ENCODE peak calls at places on chromosomes 16 and 17, in nine cellular contexts. One of them, this sample, is unnamed.

GRCh38 chr17:82950525-82951102 is 110.8 kb upstream of the ZNF750 start:
- DNase-seq in NB4: no peak
- DNase-seq in bronchial epithelial cell: no peak
- DNase-seq in retinal pigment epithelial cell: no peak
- DNase-seq in mucosa of descending colon: no peak
- DNase-seq in AG09309: no peak
- DNase-seq in lower leg skin: peak; percentile 25
- DNase-seq in AG04450: no peak
- DNase-seq in spleen: no peak
- DNase-seq in this sample: no peak

GRCh38 chr16:2856061-2856670 is 1.8 kb downstream of the PRSS22 start:
- DNase-seq in AG04450: no peak
- DNase-seq in AG09309: no peak
- DNase-seq in lower leg skin: no peak
- DNase-seq in spleen: peak; percentile 56
- DNase-seq in retinal pigment epithelial cell: no peak
- DNase-seq in mucosa of descending colon: peak; percentile 62
- DNase-seq in bronchial epithelial cell: no peak
- DNase-seq in NB4: no peak
- DNase-seq in this sample: no peak

GRCh38 chr16:85563515-85564276 is 49.4 kb upstream of the GSE1 start:
- DNase-seq in retinal pigment epithelial cell: no peak
- DNase-seq in AG09309: no peak
- DNase-seq in lower leg skin: peak; percentile 96
- DNase-seq in NB4: no peak
- DNase-seq in AG04450: no peak
- DNase-seq in bronchial epithelial cell: no peak
- DNase-seq in mucosa of descending colon: peak; percentile 91
- DNase-seq in spleen: peak; percentile 88
- DNase-seq in this sample: peak; percentile 62

GRCh38 chr16:68884867-68885266 is 41.5 kb downstream of the TANGO6 start:
- DNase-seq in lower leg skin: no peak
- DNase-seq in mucosa of descending colon: no peak
- DNase-seq in spleen: no peak
- DNase-seq in retinal pigment epithelial cell: no peak
- DNase-seq in NB4: no peak
- DNase-seq in bronchial epithelial cell: no peak
- DNase-seq in AG09309: no peak
- DNase-seq in AG04450: no peak
- DNase-seq in this sample: peak; percentile 24

GRCh38 chr17:12053552-12053951 is 32.9 kb downstream of the MAP2K4 start:
- DNase-seq in lower leg skin: no peak
- DNase-seq in bronchial epithelial cell: no peak
- DNase-seq in AG09309: no peak
- DNase-seq in mucosa of descending colon: no peak
- DNase-seq in AG04450: no peak
- DNase-seq in spleen: no peak
- DNase-seq in NB4: no peak
- DNase-seq in retinal pigment epithelial cell: no peak
- DNase-seq in this sample: no peak

GRCh38 chr17:64507418-64507766 is 615 bp downstream of the CEP95 start:
- DNase-seq in lower leg skin: no peak
- DNase-seq in bronchial epithelial cell: peak; percentile 69
- DNase-seq in AG04450: no peak
- DNase-seq in AG09309: peak; percentile 43
- DNase-seq in spleen: no peak
- DNase-seq in mucosa of descending colon: no peak
- DNase-seq in NB4: peak; percentile 80
- DNase-seq in retinal pigment epithelial cell: peak; percentile 63
- DNase-seq in this sample: peak; percentile 81

GRCh38 chr16:64977211-64977920 is 144.5 kb downstream of the CDH11 start:
- DNase-seq in mucosa of descending colon: no peak
- DNase-seq in AG04450: no peak
- DNase-seq in retinal pigment epithelial cell: no peak
- DNase-seq in lower leg skin: no peak
- DNase-seq in AG09309: no peak
- DNase-seq in spleen: no peak
- DNase-seq in bronchial epithelial cell: no peak
- DNase-seq in NB4: no peak
- DNase-seq in this sample: no peak

GRCh38 chr17:9432867-9433495 is 142.6 kb downstream of the STX8 start:
- DNase-seq in bronchial epithelial cell: no peak
- DNase-seq in spleen: no peak
- DNase-seq in retinal pigment epithelial cell: no peak
- DNase-seq in lower leg skin: no peak
- DNase-seq in mucosa of descending colon: no peak
- DNase-seq in AG04450: no peak
- DNase-seq in AG09309: peak; percentile 34
- DNase-seq in NB4: no peak
- DNase-seq in this sample: no peak

GRCh38 chr17:4509402-4509801 is 10.7 kb downstream of the SPNS2 start:
- DNase-seq in mucosa of descending colon: no peak
- DNase-seq in lower leg skin: no peak
- DNase-seq in NB4: peak; percentile 43
- DNase-seq in AG09309: no peak
- DNase-seq in retinal pigment epithelial cell: no peak
- DNase-seq in spleen: peak; percentile 85
- DNase-seq in AG04450: no peak
- DNase-seq in bronchial epithelial cell: no peak
- DNase-seq in this sample: no peak

GRCh38 chr16:87384162-87384999 is 805 bp upstream of the FBXO31 start:
- DNase-seq in spleen: peak; percentile 92
- DNase-seq in retinal pigment epithelial cell: no peak
- DNase-seq in AG04450: no peak
- DNase-seq in bronchial epithelial cell: no peak
- DNase-seq in mucosa of descending colon: peak; percentile 80
- DNase-seq in NB4: peak; percentile 82
- DNase-seq in AG09309: no peak
- DNase-seq in lower leg skin: no peak
- DNase-seq in this sample: no peak

GRCh38 chr17:17749921-17750320 is 68.7 kb downstream of the RAI1 start:
- DNase-seq in AG04450: no peak
- DNase-seq in spleen: no peak
- DNase-seq in bronchial epithelial cell: peak; percentile 76
- DNase-seq in NB4: peak; percentile 76
- DNase-seq in AG09309: no peak
- DNase-seq in mucosa of descending colon: no peak
- DNase-seq in lower leg skin: no peak
- DNase-seq in retinal pigment epithelial cell: no peak
- DNase-seq in this sample: peak; percentile 57

GRCh38 chr17:80861360-80861861 is 130.2 kb upstream of the CHMP6 start:
- DNase-seq in retinal pigment epithelial cell: no peak
- DNase-seq in AG04450: no peak
- DNase-seq in AG09309: no peak
- DNase-seq in spleen: peak; percentile 22
- DNase-seq in mucosa of descending colon: no peak
- DNase-seq in lower leg skin: no peak
- DNase-seq in NB4: no peak
- DNase-seq in bronchial epithelial cell: peak; percentile 23
- DNase-seq in this sample: no peak

DNA sequence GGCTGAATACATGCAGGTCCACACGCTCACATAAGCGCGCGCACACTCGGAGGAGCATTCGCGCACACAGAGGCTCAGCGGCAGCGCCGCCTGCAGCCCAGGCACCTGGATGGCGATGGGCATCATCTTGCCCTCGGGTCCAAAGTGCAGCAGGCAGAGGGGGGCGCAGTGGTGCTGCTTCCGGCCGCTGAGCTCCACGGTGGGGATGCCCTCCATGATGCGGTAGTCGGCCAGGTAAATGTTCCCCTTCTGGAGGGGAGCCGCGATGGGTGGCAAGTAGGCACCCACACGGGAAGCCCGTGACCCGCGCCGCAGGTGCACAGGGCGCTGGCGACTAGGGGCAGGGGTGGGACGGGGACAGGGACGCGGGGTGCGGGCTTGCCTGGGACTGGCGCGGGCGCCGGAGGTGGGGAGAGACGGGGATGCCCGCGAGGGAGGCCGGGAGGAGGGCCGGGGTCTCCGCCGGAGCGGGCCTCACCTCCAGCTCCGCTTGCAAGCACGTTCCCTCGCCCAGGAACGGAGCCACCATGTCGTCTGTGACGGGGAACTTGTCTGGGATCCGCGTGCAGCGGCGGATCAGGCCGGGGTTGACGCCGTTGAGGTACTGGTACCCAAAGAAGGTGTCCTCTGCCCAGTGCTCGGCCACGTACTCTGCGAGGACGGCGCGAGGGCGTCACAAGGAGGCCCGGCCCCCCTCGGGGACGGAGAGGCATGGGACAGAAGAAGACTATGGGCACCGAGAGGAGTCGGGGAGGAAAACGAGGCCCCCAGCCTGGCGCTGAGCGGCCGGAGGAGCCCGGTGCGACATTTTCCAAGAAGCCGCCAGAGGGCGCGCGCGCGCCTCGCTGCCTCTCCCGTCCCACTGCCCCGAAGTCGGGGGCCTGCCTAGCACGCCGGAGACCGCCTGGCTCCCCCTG is 8.0 kb downstream of the ALOX12B start:
- DNase-seq in NB4: peak; percentile 65
- DNase-seq in AG09309: no peak
- DNase-seq in mucosa of descending colon: peak; percentile 84
- DNase-seq in lower leg skin: peak; percentile 94
- DNase-seq in bronchial epithelial cell: peak; percentile 34
- DNase-seq in spleen: peak; percentile 95
- DNase-seq in AG04450: no peak
- DNase-seq in retinal pigment epithelial cell: no peak
- DNase-seq in this sample: peak; percentile 46
- H3K4me3 ChIP-seq in NB4: no peak overlapping the region
- H3K4me3 ChIP-seq in AG09309: peak overlapping the region; percentile 37
- H3K4me3 ChIP-seq in mucosa of descending colon: no peak overlapping the region
- H3K4me3 ChIP-seq in lower leg skin: no peak overlapping the region
- H3K4me3 ChIP-seq in bronchial epithelial cell: peak overlapping the region; percentile 44
- H3K4me3 ChIP-seq in spleen: peak overlapping the region; percentile 54
- H3K4me3 ChIP-seq in AG04450: peak overlapping the region; percentile 53
- H3K4me3 ChIP-seq in retinal pigment epithelial cell: peak overlapping the region; percentile 42
- H3K4me3 ChIP-seq in this sample: peak overlapping the region; percentile 39

DNA sequence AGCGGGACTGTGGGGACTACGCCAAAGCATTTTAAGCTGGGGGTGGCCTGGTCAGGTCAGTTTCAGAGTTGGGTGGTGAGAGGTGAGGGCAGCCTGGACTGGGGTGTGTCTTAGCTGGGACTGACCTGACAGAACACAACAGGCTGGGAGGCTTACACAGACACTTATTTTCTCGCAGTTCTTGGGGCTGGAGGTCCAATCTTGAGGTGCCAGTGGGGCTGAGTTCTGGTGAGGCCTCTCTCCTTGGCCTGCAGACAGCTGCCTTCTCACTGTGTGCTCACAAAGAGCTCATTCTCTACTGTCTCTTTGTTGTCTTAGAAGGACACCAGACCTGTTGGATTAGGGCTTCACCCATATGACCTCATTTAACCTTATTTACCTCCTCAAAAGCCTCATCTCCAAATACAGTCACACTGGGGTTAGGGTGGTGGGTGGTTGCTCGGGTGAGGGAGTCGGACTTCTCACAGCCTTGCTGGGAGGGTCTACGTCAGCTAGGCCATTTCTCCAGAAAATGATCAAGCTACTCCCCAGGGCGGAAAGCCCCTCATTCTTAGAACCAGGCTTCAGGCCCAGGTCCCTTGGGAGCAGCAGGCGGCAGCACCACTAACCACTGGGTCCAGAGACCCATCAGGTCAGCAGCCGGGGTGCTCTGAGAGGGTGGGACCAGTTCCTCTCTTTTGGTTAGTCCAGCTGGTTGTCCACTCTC is 149.3 kb downstream of the RAB11FIP4 start:
- DNase-seq in AG09309: no peak
- DNase-seq in mucosa of descending colon: no peak
- DNase-seq in bronchial epithelial cell: no peak
- DNase-seq in retinal pigment epithelial cell: no peak
- DNase-seq in lower leg skin: no peak
- DNase-seq in spleen: no peak
- DNase-seq in AG04450: no peak
- DNase-seq in NB4: no peak
- DNase-seq in this sample: no peak
- TF ChIP-seq CTCF in AG09309: no peak
- TF ChIP-seq CTCF in mucosa of descending colon: no peak
- TF ChIP-seq CTCF in bronchial epithelial cell: no peak
- TF ChIP-seq CTCF in retinal pigment epithelial cell: no peak
- TF ChIP-seq CTCF in lower leg skin: no peak
- TF ChIP-seq CTCF in spleen: no peak
- TF ChIP-seq CTCF in AG04450: no peak
- TF ChIP-seq CTCF in NB4: no peak
- TF ChIP-seq CTCF in this sample: no peak

DNA sequence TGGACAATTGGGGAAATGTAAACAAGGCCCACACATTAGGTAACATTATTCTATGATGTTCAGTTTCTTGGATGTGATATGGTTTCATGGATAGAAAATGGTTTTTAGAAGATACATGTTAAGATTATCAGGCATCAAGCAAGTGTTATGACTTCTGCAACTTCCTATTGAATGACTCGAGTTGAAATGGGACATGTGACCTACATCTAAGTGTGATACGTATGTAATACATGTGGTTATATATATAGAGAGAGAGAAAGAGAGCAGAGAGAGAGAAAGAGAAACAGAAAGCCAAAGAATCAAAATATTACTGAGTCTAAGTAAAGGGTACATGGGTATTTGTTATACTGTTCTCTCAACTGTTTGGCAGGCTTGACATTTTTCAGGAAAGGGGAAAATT is 1.7 kb downstream of the TMEM170A start:
- DNase-seq in lower leg skin: no peak
- DNase-seq in spleen: no peak
- DNase-seq in retinal pigment epithelial cell: no peak
- DNase-seq in mucosa of descending colon: no peak
- DNase-seq in NB4: no peak
- DNase-seq in AG04450: no peak
- DNase-seq in AG09309: no peak
- DNase-seq in bronchial epithelial cell: peak; percentile 28
- DNase-seq in this sample: no peak
- H3K4me3 ChIP-seq in lower leg skin: no peak overlapping the region
- H3K4me3 ChIP-seq in spleen: peak overlapping the region; percentile 97
- H3K4me3 ChIP-seq in retinal pigment epithelial cell: no peak overlapping the region
- H3K4me3 ChIP-seq in mucosa of descending colon: no peak overlapping the region
- H3K4me3 ChIP-seq in NB4: peak overlapping the region; percentile 81
- H3K4me3 ChIP-seq in AG04450: peak overlapping the region; percentile 84
- H3K4me3 ChIP-seq in AG09309: no peak overlapping the region
- H3K4me3 ChIP-seq in bronchial epithelial cell: peak overlapping the region; percentile 86
- H3K4me3 ChIP-seq in this sample: peak overlapping the region; percentile 67

DNA sequence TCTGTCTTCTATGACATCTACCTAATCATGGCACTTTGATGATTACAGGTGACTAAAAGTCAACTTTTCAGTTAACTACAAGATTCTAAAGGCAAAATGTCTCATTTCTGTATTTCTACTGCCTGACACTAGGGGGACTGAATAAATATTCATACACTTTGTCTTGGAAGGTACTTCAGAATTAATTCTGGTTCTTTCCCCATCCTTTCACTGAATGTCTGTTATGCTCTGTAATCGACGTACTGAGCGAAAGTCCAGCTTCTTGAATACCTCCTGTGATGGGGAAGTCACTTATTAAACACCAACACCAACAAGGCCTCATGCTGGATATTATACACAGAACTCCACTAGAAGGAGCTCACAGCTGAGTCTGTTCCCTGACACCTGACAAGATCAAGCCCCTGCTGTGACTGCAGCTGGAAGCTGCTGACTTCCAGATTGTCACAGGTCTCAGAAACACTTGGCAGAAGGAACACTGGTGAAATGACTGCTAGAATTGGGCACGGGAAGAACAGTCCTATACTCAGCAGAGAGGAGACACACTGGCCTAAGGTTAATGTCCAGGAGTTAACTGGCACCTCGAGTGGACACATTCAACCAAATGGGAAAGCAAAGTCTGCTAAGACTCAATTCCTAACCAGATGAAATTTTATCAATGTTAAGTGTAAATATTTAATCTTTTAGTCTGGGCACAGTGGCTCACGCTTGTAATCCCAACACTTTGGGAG is 31.9 kb downstream of the CMC2 start:
- DNase-seq in spleen: no peak
- DNase-seq in AG04450: no peak
- DNase-seq in NB4: no peak
- DNase-seq in retinal pigment epithelial cell: no peak
- DNase-seq in mucosa of descending colon: no peak
- DNase-seq in AG09309: no peak
- DNase-seq in bronchial epithelial cell: peak; percentile 40
- DNase-seq in lower leg skin: no peak
- DNase-seq in this sample: peak; percentile 15
- TF ChIP-seq CTCF in spleen: no peak
- TF ChIP-seq CTCF in AG04450: peak; percentile 54
- TF ChIP-seq CTCF in NB4: peak; percentile 18
- TF ChIP-seq CTCF in retinal pigment epithelial cell: peak; percentile 44
- TF ChIP-seq CTCF in mucosa of descending colon: no peak
- TF ChIP-seq CTCF in AG09309: no peak
- TF ChIP-seq CTCF in bronchial epithelial cell: peak; percentile 30
- TF ChIP-seq CTCF in lower leg skin: no peak
- TF ChIP-seq CTCF in this sample: peak; percentile 52